ENCODE peak calls at places on chromosomes 11 and 22, in four cellular contexts. K is uterus, O is AG09319, N is NCI-H1930. D is an unnamed sample.

GRCh38 chr11:120327311-120327710 is 2.2 kb downstream of the TLCD5 start:
- DNase-seq in K (no peak), N (no peak), O (no peak), D (no peak)

GRCh38 chr11:9506489-9507343 is 45.9 kb downstream of the ZNF143 start:
- DNase-seq in N (peak), O (peak), K (peak), D (peak)

GRCh38 chr11:68255526-68255925 is 16.2 kb downstream of the C11orf24 start:
- DNase-seq in K (no peak), O (no peak), N (no peak), D (no peak)

GRCh38 chr11:132300283-132300682 is 929.9 kb downstream of the NTM start:
- DNase-seq in N (no peak), K (no peak), O (no peak), D (no peak)

GRCh38 chr11:134275188-134275533 is 1.0 kb upstream of the GLB1L3 start:
- DNase-seq in K (no peak), N (no peak), O (no peak), D (no peak)

GRCh38 chr11:110295086-110295485 is 1.3 kb downstream of the RDX start:
- DNase-seq in O (no peak), K (no peak), N (no peak), D (no peak)

GRCh38 chr11:33478111-33478573 is 221.0 kb downstream of the HIPK3 start:
- DNase-seq in O (no peak), N (no peak), K (no peak), D (no peak)

GRCh38 chr11:57493507-57494503 is 21.7 kb downstream of the SLC43A1 start:
- DNase-seq in O (no peak), N (peak), K (peak), D (no peak)

GRCh38 chr11:3674189-3674588 is 3.0 kb upstream of the CHRNA10 start:
- DNase-seq in K (no peak), N (no peak), O (no peak), D (no peak)

GRCh38 chr11:75858613-75859012 is 43.6 kb downstream of the UVRAG start:
- DNase-seq in N (no peak), K (no peak), O (no peak), D (peak)

GRCh38 chr22:49829044-49829719 is 1.5 kb upstream of the BRD1 start:
- DNase-seq in O (no peak), N (no peak), K (no peak), D (no peak)

GRCh38 chr11:132549001-132549400 is 983.3 kb downstream of the OPCML start:
- DNase-seq in K (no peak), O (no peak), N (no peak), D (no peak)

GRCh38 chr11:131491503-131491902 is 121.1 kb downstream of the NTM start:
- DNase-seq in K (no peak), O (no peak), N (no peak), D (no peak)